ENCODE peak calls at places on chromosomes 12 and 14, in ten cellular contexts. One of them, this sample, is unnamed.

GRCh38 chr12:98635657-98636323 is 8.8 kb downstream of the IKBIP start:
- DNase-seq in lower leg skin: no peak
- DNase-seq in activated T-helper 1 cell treated with anti-CD3 and anti-CD28 coated beads, Interleukin-12 subunit alpha, Interleukin-12 subunit beta, Interleukin-2, Interleukin-4 antibody, amounts not matched to agents 30 ng/mL and 10 ng/mL and 1 ng/mL, durations not matched to agents 14 hours and 24 hours and 36 hours: no peak
- DNase-seq in mesenchymal stem cell: peak
- DNase-seq in NCI-H2081: no peak
- DNase-seq in HFF-Myc: peak
- DNase-seq in AG10803: peak
- DNase-seq in AG08396: peak
- DNase-seq in fibroblast of pulmonary artery: peak
- DNase-seq in CD4-positive, alpha-beta memory T cell: no peak
- DNase-seq in this sample: no peak

GRCh38 chr14:75559045-75559444 is 19.4 kb upstream of the FLVCR2 start:
- DNase-seq in lower leg skin: no peak
- DNase-seq in activated T-helper 1 cell treated with anti-CD3 and anti-CD28 coated beads, Interleukin-12 subunit alpha, Interleukin-12 subunit beta, Interleukin-2, Interleukin-4 antibody, amounts not matched to agents 30 ng/mL and 10 ng/mL and 1 ng/mL, durations not matched to agents 14 hours and 24 hours and 36 hours: no peak
- DNase-seq in mesenchymal stem cell: no peak
- DNase-seq in NCI-H2081: no peak
- DNase-seq in HFF-Myc: no peak
- DNase-seq in AG10803: no peak
- DNase-seq in AG08396: no peak
- DNase-seq in fibroblast of pulmonary artery: no peak
- DNase-seq in CD4-positive, alpha-beta memory T cell: no peak
- DNase-seq in this sample: no peak

GRCh38 chr12:112961074-112961473 is 17.2 kb upstream of the OAS2 start:
- DNase-seq in lower leg skin: no peak
- DNase-seq in activated T-helper 1 cell treated with anti-CD3 and anti-CD28 coated beads, Interleukin-12 subunit alpha, Interleukin-12 subunit beta, Interleukin-2, Interleukin-4 antibody, amounts not matched to agents 30 ng/mL and 10 ng/mL and 1 ng/mL, durations not matched to agents 14 hours and 24 hours and 36 hours: no peak
- DNase-seq in mesenchymal stem cell: no peak
- DNase-seq in NCI-H2081: no peak
- DNase-seq in HFF-Myc: no peak
- DNase-seq in AG10803: no peak
- DNase-seq in AG08396: no peak
- DNase-seq in fibroblast of pulmonary artery: no peak
- DNase-seq in CD4-positive, alpha-beta memory T cell: no peak
- DNase-seq in this sample: no peak

GRCh38 chr14:91416744-91417133 is 881 bp downstream of the CCDC88C start:
- DNase-seq in lower leg skin: no peak
- DNase-seq in activated T-helper 1 cell treated with anti-CD3 and anti-CD28 coated beads, Interleukin-12 subunit alpha, Interleukin-12 subunit beta, Interleukin-2, Interleukin-4 antibody, amounts not matched to agents 30 ng/mL and 10 ng/mL and 1 ng/mL, durations not matched to agents 14 hours and 24 hours and 36 hours: no peak
- DNase-seq in mesenchymal stem cell: no peak
- DNase-seq in NCI-H2081: no peak
- DNase-seq in HFF-Myc: no peak
- DNase-seq in AG10803: no peak
- DNase-seq in AG08396: no peak
- DNase-seq in fibroblast of pulmonary artery: no peak
- DNase-seq in CD4-positive, alpha-beta memory T cell: no peak
- DNase-seq in this sample: no peak

GRCh38 chr12:8033153-8034044 is 883 bp downstream of the FOXJ2 start:
- DNase-seq in lower leg skin: peak
- DNase-seq in activated T-helper 1 cell treated with anti-CD3 and anti-CD28 coated beads, Interleukin-12 subunit alpha, Interleukin-12 subunit beta, Interleukin-2, Interleukin-4 antibody, amounts not matched to agents 30 ng/mL and 10 ng/mL and 1 ng/mL, durations not matched to agents 14 hours and 24 hours and 36 hours: peak
- DNase-seq in mesenchymal stem cell: peak
- DNase-seq in NCI-H2081: peak
- DNase-seq in HFF-Myc: no peak
- DNase-seq in AG10803: peak
- DNase-seq in AG08396: peak
- DNase-seq in fibroblast of pulmonary artery: peak
- DNase-seq in CD4-positive, alpha-beta memory T cell: peak
- DNase-seq in this sample: peak

GRCh38 chr14:39946796-39947195 is 514.6 kb upstream of the FBXO33 start:
- DNase-seq in lower leg skin: no peak
- DNase-seq in activated T-helper 1 cell treated with anti-CD3 and anti-CD28 coated beads, Interleukin-12 subunit alpha, Interleukin-12 subunit beta, Interleukin-2, Interleukin-4 antibody, amounts not matched to agents 30 ng/mL and 10 ng/mL and 1 ng/mL, durations not matched to agents 14 hours and 24 hours and 36 hours: no peak
- DNase-seq in mesenchymal stem cell: peak
- DNase-seq in NCI-H2081: no peak
- DNase-seq in HFF-Myc: no peak
- DNase-seq in AG10803: no peak
- DNase-seq in AG08396: no peak
- DNase-seq in fibroblast of pulmonary artery: no peak
- DNase-seq in CD4-positive, alpha-beta memory T cell: no peak
- DNase-seq in this sample: no peak

GRCh38 chr14:30295980-30296379 is 263.0 kb upstream of the G2E3 start:
- DNase-seq in lower leg skin: peak
- DNase-seq in activated T-helper 1 cell treated with anti-CD3 and anti-CD28 coated beads, Interleukin-12 subunit alpha, Interleukin-12 subunit beta, Interleukin-2, Interleukin-4 antibody, amounts not matched to agents 30 ng/mL and 10 ng/mL and 1 ng/mL, durations not matched to agents 14 hours and 24 hours and 36 hours: no peak
- DNase-seq in mesenchymal stem cell: no peak
- DNase-seq in NCI-H2081: no peak
- DNase-seq in HFF-Myc: no peak
- DNase-seq in AG10803: no peak
- DNase-seq in AG08396: no peak
- DNase-seq in fibroblast of pulmonary artery: no peak
- DNase-seq in CD4-positive, alpha-beta memory T cell: no peak
- DNase-seq in this sample: no peak

GRCh38 chr12:125971981-125972380 is 906.7 kb downstream of the AACS start:
- DNase-seq in lower leg skin: no peak
- DNase-seq in activated T-helper 1 cell treated with anti-CD3 and anti-CD28 coated beads, Interleukin-12 subunit alpha, Interleukin-12 subunit beta, Interleukin-2, Interleukin-4 antibody, amounts not matched to agents 30 ng/mL and 10 ng/mL and 1 ng/mL, durations not matched to agents 14 hours and 24 hours and 36 hours: no peak
- DNase-seq in mesenchymal stem cell: no peak
- DNase-seq in NCI-H2081: no peak
- DNase-seq in HFF-Myc: no peak
- DNase-seq in AG10803: no peak
- DNase-seq in AG08396: no peak
- DNase-seq in fibroblast of pulmonary artery: no peak
- DNase-seq in CD4-positive, alpha-beta memory T cell: no peak
- DNase-seq in this sample: no peak

GRCh38 chr14:98894600-98894999 is 377.4 kb downstream of the BCL11B start:
- DNase-seq in lower leg skin: no peak
- DNase-seq in activated T-helper 1 cell treated with anti-CD3 and anti-CD28 coated beads, Interleukin-12 subunit alpha, Interleukin-12 subunit beta, Interleukin-2, Interleukin-4 antibody, amounts not matched to agents 30 ng/mL and 10 ng/mL and 1 ng/mL, durations not matched to agents 14 hours and 24 hours and 36 hours: no peak
- DNase-seq in mesenchymal stem cell: no peak
- DNase-seq in NCI-H2081: no peak
- DNase-seq in HFF-Myc: no peak
- DNase-seq in AG10803: no peak
- DNase-seq in AG08396: no peak
- DNase-seq in fibroblast of pulmonary artery: no peak
- DNase-seq in CD4-positive, alpha-beta memory T cell: no peak
- DNase-seq in this sample: no peak

GRCh38 chr12:108856428-108857157 is 790 bp downstream of the SSH1 start:
- DNase-seq in lower leg skin: no peak
- DNase-seq in activated T-helper 1 cell treated with anti-CD3 and anti-CD28 coated beads, Interleukin-12 subunit alpha, Interleukin-12 subunit beta, Interleukin-2, Interleukin-4 antibody, amounts not matched to agents 30 ng/mL and 10 ng/mL and 1 ng/mL, durations not matched to agents 14 hours and 24 hours and 36 hours: peak
- DNase-seq in mesenchymal stem cell: peak
- DNase-seq in NCI-H2081: no peak
- DNase-seq in HFF-Myc: no peak
- DNase-seq in AG10803: peak
- DNase-seq in AG08396: peak
- DNase-seq in fibroblast of pulmonary artery: peak
- DNase-seq in CD4-positive, alpha-beta memory T cell: peak
- DNase-seq in this sample: peak

GRCh38 chr14:104877066-104877805 is 12.2 kb downstream of the CEP170B start:
- DNase-seq in lower leg skin: no peak
- DNase-seq in activated T-helper 1 cell treated with anti-CD3 and anti-CD28 coated beads, Interleukin-12 subunit alpha, Interleukin-12 subunit beta, Interleukin-2, Interleukin-4 antibody, amounts not matched to agents 30 ng/mL and 10 ng/mL and 1 ng/mL, durations not matched to agents 14 hours and 24 hours and 36 hours: no peak
- DNase-seq in mesenchymal stem cell: no peak
- DNase-seq in NCI-H2081: no peak
- DNase-seq in HFF-Myc: no peak
- DNase-seq in AG10803: no peak
- DNase-seq in AG08396: no peak
- DNase-seq in fibroblast of pulmonary artery: no peak
- DNase-seq in CD4-positive, alpha-beta memory T cell: no peak
- DNase-seq in this sample: no peak

GRCh38 chr12:65628061-65628460 is 196.2 kb upstream of the HMGA2 start:
- DNase-seq in lower leg skin: no peak
- DNase-seq in activated T-helper 1 cell treated with anti-CD3 and anti-CD28 coated beads, Interleukin-12 subunit alpha, Interleukin-12 subunit beta, Interleukin-2, Interleukin-4 antibody, amounts not matched to agents 30 ng/mL and 10 ng/mL and 1 ng/mL, durations not matched to agents 14 hours and 24 hours and 36 hours: no peak
- DNase-seq in mesenchymal stem cell: no peak
- DNase-seq in NCI-H2081: no peak
- DNase-seq in HFF-Myc: no peak
- DNase-seq in AG10803: no peak
- DNase-seq in AG08396: no peak
- DNase-seq in fibroblast of pulmonary artery: no peak
- DNase-seq in CD4-positive, alpha-beta memory T cell: no peak
- DNase-seq in this sample: no peak

GRCh38 chr14:97180304-97181200 is 383.4 kb downstream of the VRK1 start:
- DNase-seq in lower leg skin: no peak
- DNase-seq in activated T-helper 1 cell treated with anti-CD3 and anti-CD28 coated beads, Interleukin-12 subunit alpha, Interleukin-12 subunit beta, Interleukin-2, Interleukin-4 antibody, amounts not matched to agents 30 ng/mL and 10 ng/mL and 1 ng/mL, durations not matched to agents 14 hours and 24 hours and 36 hours: no peak
- DNase-seq in mesenchymal stem cell: peak
- DNase-seq in NCI-H2081: no peak
- DNase-seq in HFF-Myc: no peak
- DNase-seq in AG10803: peak
- DNase-seq in AG08396: peak
- DNase-seq in fibroblast of pulmonary artery: peak
- DNase-seq in CD4-positive, alpha-beta memory T cell: no peak
- DNase-seq in this sample: no peak

GRCh38 chr14:65361920-65362319 is 50.6 kb upstream of the FUT8 start:
- DNase-seq in lower leg skin: peak
- DNase-seq in activated T-helper 1 cell treated with anti-CD3 and anti-CD28 coated beads, Interleukin-12 subunit alpha, Interleukin-12 subunit beta, Interleukin-2, Interleukin-4 antibody, amounts not matched to agents 30 ng/mL and 10 ng/mL and 1 ng/mL, durations not matched to agents 14 hours and 24 hours and 36 hours: no peak
- DNase-seq in mesenchymal stem cell: peak
- DNase-seq in NCI-H2081: no peak
- DNase-seq in HFF-Myc: no peak
- DNase-seq in AG10803: peak
- DNase-seq in AG08396: peak
- DNase-seq in fibroblast of pulmonary artery: peak
- DNase-seq in CD4-positive, alpha-beta memory T cell: no peak
- DNase-seq in this sample: no peak